ENCODE peak calls at places on chromosomes 12 and 14, in eight cellular contexts. L is GM23338, E is WERI-Rb-1, A is endothelial cell, Q is PC-9, G is progenitor cell of endocrine pancreas, P is ovary, V is upper lobe of right lung. H is an unnamed sample.

GRCh38 chr12:52892193-52892852 is 12.6 kb downstream of the KRT8 start:
- DNase-seq in L (no peak), E (no peak), A (no peak), Q (no peak), G (no peak), P (no peak), V (no peak), H (no peak)

GRCh38 chr12:4190376-4191063 is 83.0 kb upstream of the CCND2 start:
- DNase-seq in L (no peak), E (no peak), A (no peak), Q (no peak), G (no peak), P (no peak), V (no peak), H (no peak)

GRCh38 chr12:54983536-54984102 is 943 bp downstream of the TESPA1 start:
- DNase-seq in L (no peak), E (no peak), A (no peak), Q (no peak), G (no peak), P (no peak), V (no peak), H (no peak)

GRCh38 chr14:75182820-75183219 is 6.4 kb upstream of the TMED10 start:
- DNase-seq in L (no peak), E (no peak), A (no peak), Q (peak; percentile 94), G (no peak), P (no peak), V (no peak), H (no peak)

GRCh38 chr12:909861-910260 is 39.6 kb downstream of the RAD52 start:
- DNase-seq in L (no peak), E (no peak), A (no peak), Q (no peak), G (no peak), P (no peak), V (no peak), H (no peak)

GRCh38 chr12:124769881-124770512 is 93.7 kb downstream of the SCARB1 start:
- DNase-seq in L (no peak), E (no peak), A (no peak), Q (no peak), G (no peak), P (no peak), V (no peak), H (no peak)

GRCh38 chr14:67919259-67919658 is 99.7 kb downstream of the RAD51B start:
- DNase-seq in L (peak; percentile 40), E (no peak), A (no peak), Q (no peak), G (no peak), P (no peak), V (no peak), H (no peak)

GRCh38 chr14:87935081-87935828 is 57.7 kb downstream of the GALC start:
- DNase-seq in L (no peak), E (no peak), A (no peak), Q (no peak), G (no peak), P (no peak), V (no peak), H (no peak)

GRCh38 chr12:117686911-117687377 is 281.8 kb downstream of the KSR2 start:
- DNase-seq in L (no peak), E (no peak), A (no peak), Q (peak; percentile 65), G (no peak), P (no peak), V (no peak), H (no peak)

GRCh38 chr12:50742776-50743175 is 21.1 kb upstream of the ATF1 start:
- DNase-seq in L (no peak), E (no peak), A (no peak), Q (no peak), G (no peak), P (no peak), V (no peak), H (no peak)

GRCh38 chr14:93133476-93133875 is 17.8 kb upstream of the ITPK1 start:
- DNase-seq in L (no peak), E (no peak), A (no peak), Q (peak; percentile 86), G (no peak), P (no peak), V (no peak), H (no peak)

GRCh38 chr14:40053396-40053795 is 621.2 kb upstream of the FBXO33 start:
- DNase-seq in L (peak; percentile 5), E (no peak), A (no peak), Q (no peak), G (no peak), P (no peak), V (no peak), H (no peak)

GRCh38 chr12:31235868-31236395 is 90.0 kb downstream of the SINHCAF start:
- DNase-seq in L (no peak), E (no peak), A (no peak), Q (no peak), G (no peak), P (no peak), V (no peak), H (no peak)

GRCh38 chr14:89282191-89282590 is 134.8 kb downstream of the FOXN3 start:
- DNase-seq in L (no peak), E (no peak), A (no peak), Q (no peak), G (no peak), P (no peak), V (no peak), H (no peak)

GRCh38 chr12:126481688-126482087 is 1416.5 kb downstream of the AACS start:
- DNase-seq in L (no peak), E (no peak), A (no peak), Q (no peak), G (no peak), P (no peak), V (no peak), H (no peak)

GRCh38 chr14:94599656-94600004 is 12.6 kb upstream of the SERPINA3 start:
- DNase-seq in L (no peak), E (no peak), A (no peak), Q (no peak), G (no peak), P (peak; percentile 56), V (no peak), H (no peak)

GRCh38 chr14:103604620-103605019 is 24.4 kb upstream of the KLC1 start:
- DNase-seq in L (no peak), E (no peak), A (no peak), Q (no peak), G (no peak), P (no peak), V (no peak), H (no peak)

GRCh38 chr12:84069699-84070098 is 842.9 kb downstream of the SLC6A15 start:
- DNase-seq in L (no peak), E (no peak), A (no peak), Q (no peak), G (no peak), P (no peak), V (no peak), H (no peak)

GRCh38 chr12:51318846-51319570 is 5.0 kb downstream of the BIN2 start:
- DNase-seq in L (no peak), E (no peak), A (no peak), Q (no peak), G (no peak), P (no peak), V (no peak), H (no peak)

GRCh38 chr14:22648506-22648905 is 4.4 kb upstream of the OR6J1 start:
- DNase-seq in L (no peak), E (no peak), A (no peak), Q (no peak), G (no peak), P (no peak), V (no peak), H (no peak)

GRCh38 chr12:68746572-68747180 is 700 bp downstream of the SLC35E3 start:
- DNase-seq in L (peak; percentile 49), E (peak; percentile 39), A (peak; percentile 52), Q (peak; percentile 45), G (peak; percentile 24), P (peak; percentile 55), V (peak; percentile 79), H (no peak)

GRCh38 chr12:120758798-120759590 is 33.4 kb downstream of the ACADS start:
- DNase-seq in L (no peak), E (no peak), A (no peak), Q (no peak), G (no peak), P (no peak), V (no peak), H (no peak)
- TF ChIP-seq CTCF in L (no peak), E (no peak), A (no peak), Q (no peak), G (no peak), P (no peak), V (no peak), H (no peak)

DNA sequence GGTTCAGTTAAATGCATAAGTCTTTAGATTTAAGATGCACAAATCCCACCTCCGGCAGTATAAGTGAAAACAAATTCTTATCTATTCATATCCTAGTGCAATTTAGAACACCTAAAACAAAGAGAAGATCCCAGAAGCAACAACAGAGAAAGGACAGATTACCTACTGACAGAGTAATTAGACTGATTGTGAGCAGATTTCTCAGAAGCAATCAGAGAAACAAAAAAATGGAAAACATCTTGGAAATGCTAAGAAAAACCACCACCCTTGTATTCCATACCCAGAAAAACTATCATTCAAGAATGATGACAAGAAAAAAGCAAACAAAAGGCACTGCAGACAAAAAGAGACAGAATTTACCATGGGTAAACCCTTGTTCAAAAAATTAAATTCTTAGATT is 47.6 kb upstream of the SELPLG start:
- DNase-seq in L (no peak), E (no peak), A (no peak), Q (no peak), G (no peak), P (no peak), V (no peak), H (no peak)
- TF ChIP-seq CTCF in L (no peak), E (no peak), A (no peak), Q (no peak), G (no peak), P (no peak), V (no peak), H (no peak)

GRCh38 chr12:80939231-80939950 is 1.7 kb upstream of the LIN7A start:
- DNase-seq in L (no peak), E (peak; percentile 17), A (no peak), Q (no peak), G (no peak), P (no peak), V (no peak), H (no peak)
- TF ChIP-seq CTCF in L (no peak), E (no peak), A (no peak), Q (no peak), G (no peak), P (no peak), V (no peak), H (no peak)

GRCh38 chr14:99387880-99388279 is 92.8 kb downstream of the SETD3 start:
- DNase-seq in L (no peak), E (no peak), A (no peak), Q (no peak), G (no peak), P (no peak), V (no peak), H (no peak)

GRCh38 chr14:99388286-99388685 is 92.4 kb downstream of the SETD3 start:
- DNase-seq in L (no peak), E (no peak), A (no peak), Q (no peak), G (no peak), P (no peak), V (no peak), H (no peak)

GRCh38 chr14:99393059-99393655 is 87.5 kb downstream of the SETD3 start:
- DNase-seq in L (peak; percentile 81), E (peak; percentile 60), A (peak; percentile 63), Q (no peak), G (no peak), P (no peak), V (peak; percentile 75), H (peak; percentile 65)

GRCh38 chr14:99391671-99392070 is 89.0 kb downstream of the SETD3 start:
- DNase-seq in L (no peak), E (no peak), A (no peak), Q (no peak), G (no peak), P (no peak), V (no peak), H (no peak)

GRCh38 chr14:99389171-99389826 is 91.4 kb downstream of the SETD3 start:
- DNase-seq in L (peak; percentile 92), E (peak; percentile 77), A (peak; percentile 62), Q (no peak), G (peak; percentile 23), P (no peak), V (peak; percentile 79), H (peak; percentile 71)
- TF ChIP-seq CTCF in L (peak; percentile 76), E (peak; percentile 88), A (peak; percentile 79), Q (no peak), G (peak; percentile 71), P (peak; percentile 38), V (peak; percentile 74), H (peak; percentile 69)

H was measured in D721Med.